ENCODE peak calls at places on chromosome 18, in seven cellular contexts. R is K562, D is A549, B is H1, I is IMR-90, X is HepG2, F is GM12878. P is an unnamed sample.
A peak's percentile ranks its signal among the peaks of the same experiment; 100 is the strongest.

GRCh38 chr18:77203071-77203470 is 46.6 kb upstream of the GALR1 start:
- DNase-seq in R (no peak), D (no peak), B (no peak), I (peak; percentile 22), X (no peak), F (no peak), P (no peak)

GRCh38 chr18:35436076-35436649 is 59.0 kb upstream of the ZNF396 start:
- DNase-seq in R (no peak), D (peak; percentile 68), B (no peak), I (peak; percentile 58), X (no peak), F (no peak), P (no peak)

GRCh38 chr18:10843533-10843932 is 305.8 kb downstream of the PIEZO2 start:
- DNase-seq in R (no peak), D (no peak), B (no peak), I (no peak), X (no peak), F (no peak), P (no peak)

GRCh38 chr18:56627991-56628390 is 10.4 kb downstream of the TXNL1 start:
- DNase-seq in R (no peak), D (no peak), B (no peak), I (peak; percentile 10), X (no peak), F (no peak), P (no peak)

GRCh38 chr18:25210622-25211021 is 141.3 kb downstream of the ZNF521 start:
- DNase-seq in R (no peak), D (no peak), B (no peak), I (no peak), X (no peak), F (no peak), P (no peak)

GRCh38 chr18:62670573-62670972 is 44.8 kb upstream of the PHLPP1 start:
- DNase-seq in R (no peak), D (no peak), B (no peak), I (no peak), X (no peak), F (no peak), P (no peak)

GRCh38 chr18:53261241-53261640 is 921.2 kb downstream of the DCC start:
- DNase-seq in R (no peak), D (no peak), B (no peak), I (no peak), X (no peak), F (no peak), P (no peak)

GRCh38 chr18:49859725-49860124 is 46.4 kb upstream of the ACAA2 start:
- DNase-seq in R (no peak), D (no peak), B (no peak), I (no peak), X (no peak), F (no peak), P (no peak)

GRCh38 chr18:50193796-50194622 is 938 bp downstream of the MYO5B start:
- DNase-seq in R (no peak), D (no peak), B (no peak), I (no peak), X (no peak), F (no peak), P (no peak)

GRCh38 chr18:25350561-25351201 is 1.3 kb downstream of the ZNF521 start:
- DNase-seq in R (no peak), D (no peak), B (no peak), I (peak; percentile 65), X (no peak), F (no peak), P (no peak)

GRCh38 chr18:13137041-13137938 is 81.3 kb upstream of the LDLRAD4 start:
- DNase-seq in R (no peak), D (no peak), B (no peak), I (no peak), X (no peak), F (no peak), P (no peak)

GRCh38 chr18:13137939-13138821 is 80.4 kb upstream of the LDLRAD4 start:
- DNase-seq in R (peak; percentile 36), D (peak; percentile 70), B (no peak), I (peak; percentile 8), X (peak; percentile 99), F (peak; percentile 77), P (no peak)

GRCh38 chr18:13138822-13139139 is 79.8 kb upstream of the LDLRAD4 start:
- DNase-seq in R (no peak), D (no peak), B (no peak), I (no peak), X (peak; percentile 45), F (no peak), P (no peak)

GRCh38 chr18:13141209-13141608 is 77.4 kb upstream of the LDLRAD4 start:
- DNase-seq in R (no peak), D (no peak), B (no peak), I (no peak), X (no peak), F (no peak), P (no peak)

GRCh38 chr18:13139885-13140450 is 78.6 kb upstream of the LDLRAD4 start:
- DNase-seq in R (peak; percentile 31), D (peak; percentile 27), B (no peak), I (no peak), X (peak; percentile 80), F (no peak), P (no peak)
- TF ChIP-seq CEBPB in R (no peak), D (no peak), B (no peak), I (no peak), X (no peak), F (no peak), P (no peak)

GRCh38 chr18:3179430-3180089 is 40.2 kb downstream of the MYOM1 start:
- DNase-seq in R (peak; percentile 36), D (no peak), B (no peak), I (no peak), X (no peak), F (peak; percentile 32), P (no peak)

GRCh38 chr18:3180325-3180724 is 39.4 kb downstream of the MYOM1 start:
- DNase-seq in R (no peak), D (no peak), B (no peak), I (peak; percentile 28), X (no peak), F (no peak), P (no peak)

GRCh38 chr18:3183103-3183717 is 36.6 kb downstream of the MYOM1 start:
- DNase-seq in R (no peak), D (no peak), B (no peak), I (no peak), X (no peak), F (no peak), P (no peak)

GRCh38 chr18:3175195-3175758 is 44.5 kb downstream of the MYOM1 start:
- DNase-seq in R (no peak), D (no peak), B (no peak), I (peak; percentile 11), X (no peak), F (no peak), P (no peak)

DNA sequence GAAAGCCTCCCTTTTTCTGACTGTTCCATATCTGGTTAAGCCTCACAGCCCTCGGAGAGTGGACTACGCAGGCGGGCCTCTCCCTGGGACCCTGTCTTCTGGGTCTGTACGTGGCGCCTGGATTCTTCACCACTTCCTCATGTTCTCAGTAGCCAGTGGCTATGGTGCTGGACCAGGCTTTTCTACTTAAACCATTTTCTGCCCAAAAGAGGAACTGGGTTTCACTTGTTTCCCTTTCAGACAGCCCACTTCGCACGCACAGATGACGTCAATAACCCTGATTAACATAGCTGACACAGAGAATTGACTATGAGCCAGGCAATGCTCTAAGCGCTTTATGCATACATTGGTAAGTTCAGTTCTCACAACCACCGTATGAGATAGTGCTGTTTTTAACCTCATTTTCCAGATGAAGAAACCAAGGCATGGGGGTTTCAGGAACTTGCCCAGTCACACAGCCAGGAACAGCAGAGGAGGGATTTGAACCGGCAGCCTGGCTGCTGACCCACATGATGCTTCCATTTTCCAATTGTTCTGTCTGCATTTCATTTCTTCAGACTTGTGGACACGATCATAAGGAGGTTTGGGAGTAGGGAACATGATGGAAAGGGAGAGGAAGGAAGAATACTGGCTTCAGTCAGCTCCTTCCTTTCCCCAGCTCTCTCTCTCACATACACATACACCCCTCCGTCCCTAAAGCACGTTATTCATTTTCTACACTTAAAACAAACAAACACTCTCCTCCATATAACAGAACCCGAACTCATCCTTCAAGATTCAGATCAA is 41.7 kb downstream of the MYOM1 start:
- DNase-seq in R (peak; percentile 56), D (no peak), B (no peak), I (peak; percentile 19), X (no peak), F (peak; percentile 98), P (no peak)
- TF ChIP-seq CEBPB in R (no peak), D (no peak), B (no peak), I (no peak), X (no peak), F (no peak), P (no peak)

DNA sequence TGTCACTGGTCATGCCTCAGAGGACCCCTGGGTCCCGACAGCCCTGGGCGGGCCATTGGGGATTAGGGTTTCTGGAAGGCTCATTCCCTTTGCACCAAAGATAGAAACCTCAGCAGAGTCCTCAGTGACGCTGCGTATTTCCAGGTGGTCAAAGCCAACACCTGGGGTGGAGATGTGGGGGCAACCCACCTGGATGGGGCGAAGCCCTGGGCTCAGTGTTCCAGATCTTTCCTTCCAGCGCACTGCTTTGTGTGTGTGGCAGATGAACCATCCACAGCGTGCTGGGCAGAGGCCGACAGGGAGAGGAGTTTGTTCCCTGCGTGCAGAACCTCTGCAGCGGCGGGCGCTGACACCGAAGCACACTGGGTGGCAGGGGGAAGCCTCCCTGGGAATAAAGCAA is 143.9 kb downstream of the CTIF start:
- DNase-seq in R (no peak), D (no peak), B (no peak), I (no peak), X (no peak), F (no peak), P (no peak)
- TF ChIP-seq CEBPB in R (no peak), D (no peak), B (no peak), I (no peak), X (no peak), F (no peak), P (no peak)

DNA sequence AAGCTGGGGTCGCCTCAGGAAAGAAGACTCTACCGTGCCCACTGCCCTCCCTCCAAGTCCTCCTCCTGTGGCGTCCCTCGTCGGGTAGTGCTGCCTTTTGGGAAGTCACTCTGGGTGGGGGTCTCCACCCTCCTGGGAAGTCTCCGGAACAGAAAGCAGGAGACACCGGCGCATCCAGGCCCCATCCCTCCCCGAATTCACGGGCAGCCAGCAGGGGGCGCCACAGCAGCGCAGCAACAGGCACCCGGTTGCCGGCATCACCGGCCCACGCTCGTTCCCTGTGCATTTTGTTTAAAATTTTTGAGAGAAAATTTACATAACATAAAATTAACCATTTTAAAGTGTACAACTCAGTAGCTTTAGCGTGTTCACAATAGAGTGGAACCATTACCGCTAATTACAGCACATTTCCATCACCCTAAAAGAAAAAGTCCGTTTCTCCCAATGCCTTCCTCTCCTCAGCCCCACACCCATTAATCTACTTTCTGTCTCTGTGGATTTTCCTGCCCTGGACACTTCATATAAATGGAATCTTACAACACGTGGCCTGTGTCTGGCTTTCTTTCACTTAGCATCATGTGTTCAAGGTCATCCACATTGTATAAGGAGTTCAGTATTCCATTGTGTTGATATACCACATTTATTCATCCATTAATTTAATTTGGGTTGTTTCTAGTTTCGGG is 62.3 kb downstream of the ADNP2 start:
- DNase-seq in R (peak; percentile 70), D (peak; percentile 29), B (no peak), I (peak; percentile 69), X (no peak), F (no peak), P (no peak)
- TF ChIP-seq CEBPB in R (no peak), D (no peak), B (no peak), I (no peak), X (no peak), F (no peak), P (no peak)

GRCh38 chr18:64409511-64409910 is 260.6 kb upstream of the LINC00305 start:
- DNase-seq in R (no peak), D (peak; percentile 4), B (no peak), I (no peak), X (no peak), F (no peak), P (no peak)
- TF ChIP-seq CEBPB in R (no peak), D (no peak), B (no peak), I (no peak), X (no peak), F (no peak), P (no peak)

GRCh38 chr18:8084160-8084559 is 517.0 kb downstream of the PTPRM start:
- DNase-seq in R (peak; percentile 37), D (peak; percentile 38), B (peak; percentile 63), I (peak; percentile 46), X (peak; percentile 28), F (no peak), P (peak; percentile 21)
- TF ChIP-seq CEBPB in R (no peak), D (no peak), B (no peak), I (no peak), X (no peak), F (no peak), P (no peak)

P was measured in HCT116.